ENCODE peak calls at places on chromosome 13, in six cellular contexts. X is A549, Z is ascending aorta, D is PC-3, M is aorta, O is BE2C. P is an unnamed sample.

GRCh38 chr13:40539954-40540706 is 126.3 kb downstream of the FOXO1 start:
- DNase-seq in O (no peak), X (peak; percentile 89), D (peak; percentile 84), M (no peak), Z (no peak), P (no peak)

GRCh38 chr13:80666782-80667537 is 326.0 kb upstream of the SPRY2 start:
- DNase-seq in Z (no peak), O (no peak), X (no peak), M (no peak), D (no peak), P (no peak)

GRCh38 chr13:26494591-26494990 is 62.9 kb upstream of the WASF3 start:
- DNase-seq in O (no peak), X (no peak), D (no peak), M (no peak), Z (no peak), P (no peak)

GRCh38 chr13:40983725-40984669 is 35.1 kb downstream of the ELF1 start:
- DNase-seq in D (no peak), X (no peak), M (no peak), O (no peak), Z (no peak), P (no peak)

GRCh38 chr13:42925626-42926025 is 66.4 kb downstream of the EPSTI1 start:
- DNase-seq in X (no peak), M (no peak), Z (no peak), D (no peak), O (no peak), P (no peak)

GRCh38 chr13:95355491-95355890 is 54.2 kb upstream of the ABCC4 start:
- DNase-seq in D (peak; percentile 49), Z (no peak), O (no peak), M (no peak), X (no peak), P (no peak)

GRCh38 chr13:113203507-113204377 is 4.7 kb downstream of the PCID2 start:
- DNase-seq in O (peak; percentile 36), Z (no peak), X (no peak), M (no peak), D (no peak), P (no peak)

GRCh38 chr13:35838356-35838755 is 292.8 kb downstream of the DCLK1 start:
- DNase-seq in M (no peak), D (peak; percentile 23), O (no peak), X (no peak), Z (no peak), P (no peak)

GRCh38 chr13:41127746-41128145 is 4.9 kb downstream of the KBTBD6 start:
- DNase-seq in Z (no peak), M (no peak), X (no peak), D (no peak), O (no peak), P (no peak)

GRCh38 chr13:57557979-57558529 is 73.5 kb upstream of the PCDH17 start:
- DNase-seq in D (peak; percentile 6), O (no peak), Z (no peak), M (no peak), X (peak; percentile 1), P (no peak)

GRCh38 chr13:72221276-72221962 is 354.4 kb upstream of the DACH1 start:
- DNase-seq in Z (no peak), D (peak; percentile 59), X (peak; percentile 24), M (no peak), O (peak; percentile 66), P (no peak)

GRCh38 chr13:48069573-48069972 is 25.3 kb downstream of the MED4 start:
- DNase-seq in Z (no peak), O (no peak), M (no peak), D (no peak), X (no peak), P (no peak)

GRCh38 chr13:48070942-48071341 is 24.0 kb downstream of the MED4 start:
- DNase-seq in O (no peak), D (no peak), X (no peak), Z (no peak), M (no peak), P (no peak)

GRCh38 chr13:48072304-48072703 is 22.6 kb downstream of the MED4 start:
- DNase-seq in M (no peak), D (no peak), Z (no peak), X (no peak), O (no peak), P (no peak)

GRCh38 chr13:48074006-48074405 is 20.9 kb downstream of the MED4 start:
- DNase-seq in D (no peak), M (no peak), O (no peak), X (no peak), Z (no peak), P (no peak)

GRCh38 chr13:48072787-48073186 is 22.1 kb downstream of the MED4 start:
- DNase-seq in M (no peak), O (no peak), Z (no peak), D (no peak), X (no peak), P (no peak)
- H3K9me3 ChIP-seq in M (peaks cover 2% of the 10 kb centered on the region), O (peaks cover 3% of the 10 kb centered on the region), Z (peaks cover 9% of the 10 kb centered on the region), D (peaks cover 7% of the 10 kb centered on the region), X (peaks cover 8% of the 10 kb centered on the region), P (peaks cover 33% of the 10 kb centered on the region)

GRCh38 chr13:111179908-111180756 is 65.0 kb downstream of the ARHGEF7 start:
- DNase-seq in Z (no peak), M (no peak), X (no peak), O (no peak), D (no peak), P (no peak)

GRCh38 chr13:111183087-111183645 is 68.1 kb downstream of the ARHGEF7 start:
- DNase-seq in M (no peak), O (no peak), X (no peak), D (no peak), Z (no peak), P (no peak)

GRCh38 chr13:111183959-111184684 is 69.0 kb downstream of the ARHGEF7 start:
- DNase-seq in O (no peak), Z (no peak), X (no peak), M (peak; percentile 63), D (no peak), P (no peak)

GRCh38 chr13:111184685-111185401 is 69.7 kb downstream of the ARHGEF7 start:
- DNase-seq in D (no peak), X (no peak), Z (no peak), O (peak; percentile 34), M (peak; percentile 57), P (no peak)

GRCh38 chr13:111181977-111182376 is 66.9 kb downstream of the ARHGEF7 start:
- DNase-seq in D (no peak), M (no peak), Z (no peak), X (no peak), O (no peak), P (no peak)
- H3K4me1 ChIP-seq in D (peaks cover 3% of the 10 kb centered on the region), M (peaks cover 4% of the 10 kb centered on the region), Z (peaks cover 26% of the 10 kb centered on the region), X (no peaks in the 10 kb centered on the region), O (peaks cover 10% of the 10 kb centered on the region), P (peaks cover 61% of the 10 kb centered on the region)

GRCh38 chr13:19155321-19155861 is 26.2 kb downstream of the TUBA3C start:
- DNase-seq in Z (no peak), D (no peak), M (no peak), O (no peak), X (no peak), P (peak; percentile 84)
- H3K9me3 ChIP-seq in Z (no peaks in the 10 kb centered on the region), D (peaks cover 8% of the 10 kb centered on the region), M (no peaks in the 10 kb centered on the region), O (peaks cover 10% of the 10 kb centered on the region), X (no peaks in the 10 kb centered on the region), P (no peaks in the 10 kb centered on the region)

GRCh38 chr13:22883262-22883840 is 297.4 kb upstream of the SGCG start:
- DNase-seq in M (no peak), X (no peak), Z (no peak), D (no peak), O (no peak), P (no peak)
- H3K4me1 ChIP-seq in M (no peaks in the 10 kb centered on the region), X (no peaks in the 10 kb centered on the region), Z (no peaks in the 10 kb centered on the region), D (no peaks in the 10 kb centered on the region), O (no peaks in the 10 kb centered on the region), P (no peaks in the 10 kb centered on the region)

GRCh38 chr13:54758795-54759194 is 1730.2 kb downstream of the OLFM4 start:
- DNase-seq in O (no peak), D (no peak), Z (no peak), M (no peak), X (no peak), P (no peak)
- H3K9me3 ChIP-seq in O (no peaks in the 10 kb centered on the region), D (no peaks in the 10 kb centered on the region), Z (no peaks in the 10 kb centered on the region), M (no peaks in the 10 kb centered on the region), X (no peaks in the 10 kb centered on the region), P (no peaks in the 10 kb centered on the region)

GRCh38 chr13:101916108-101916757 is 463.8 kb downstream of the ITGBL1 start:
- DNase-seq in D (no peak), X (peak; percentile 37), M (peak; percentile 42), O (peak; percentile 83), Z (no peak), P (no peak)

GRCh38 chr13:101916758-101917474 is 464.4 kb downstream of the ITGBL1 start:
- DNase-seq in D (no peak), O (peak; percentile 23), M (no peak), Z (no peak), X (no peak), P (no peak)

GRCh38 chr13:101917475-101917810 is 465.0 kb downstream of the ITGBL1 start:
- DNase-seq in D (no peak), M (no peak), Z (no peak), X (no peak), O (peak; percentile 16), P (no peak)

GRCh38 chr13:101919541-101920306 is 467.2 kb downstream of the ITGBL1 start:
- DNase-seq in O (peak; percentile 29), D (no peak), X (no peak), M (peak; percentile 47), Z (no peak), P (no peak)

DNA sequence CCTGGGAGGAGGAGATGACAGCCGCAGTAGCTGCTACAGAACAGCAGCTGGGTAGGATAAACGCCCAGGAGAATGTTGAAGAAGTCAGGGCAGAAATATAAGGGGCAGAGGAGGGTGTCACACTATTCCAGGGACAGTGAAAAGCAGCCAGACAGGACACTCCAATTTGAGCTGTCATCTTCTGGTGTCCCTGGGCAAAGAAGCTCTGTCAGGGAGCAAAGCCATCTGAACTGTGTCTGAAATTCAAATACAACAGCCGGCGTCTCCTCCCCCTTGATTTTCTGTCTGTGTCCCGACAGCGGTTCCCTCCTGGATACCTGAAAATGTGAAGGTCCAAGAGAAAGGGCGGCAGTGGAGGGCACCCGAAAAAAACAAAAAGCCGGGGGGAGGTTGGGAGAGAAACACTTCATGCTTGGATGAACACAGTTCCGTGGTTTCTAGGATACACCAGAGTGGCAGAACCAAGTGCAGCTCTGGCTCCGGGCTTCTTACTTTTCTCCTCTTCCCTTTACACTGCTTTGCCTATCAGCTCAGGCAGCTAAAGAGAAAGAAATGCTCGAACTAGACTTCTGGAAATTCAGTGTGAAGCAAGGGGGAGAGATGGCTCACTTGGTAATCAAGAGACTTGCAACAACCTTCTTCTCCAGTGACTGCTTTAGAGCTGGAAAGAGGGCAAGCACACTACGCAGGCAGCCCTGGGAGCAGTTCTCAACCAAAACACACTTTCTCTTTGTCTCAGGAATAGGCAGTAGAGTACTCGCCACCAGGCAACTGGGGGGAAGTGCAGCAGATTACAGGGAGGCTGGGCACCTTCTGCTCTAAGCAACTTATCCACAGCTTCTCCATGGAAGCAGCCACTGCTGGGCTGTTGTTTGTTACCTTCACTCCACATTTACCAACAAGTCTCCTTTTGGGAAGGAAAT is 465.6 kb downstream of the ITGBL1 start:
- DNase-seq in O (peak; percentile 56), X (no peak), M (no peak), Z (no peak), D (no peak), P (no peak)
- H3K4me1 ChIP-seq in O (no peaks in the 10 kb centered on the region), X (peaks cover 7% of the 10 kb centered on the region), M (no peaks in the 10 kb centered on the region), Z (no peaks in the 10 kb centered on the region), D (no peaks in the 10 kb centered on the region), P (peaks cover 16% of the 10 kb centered on the region)